ENCODE peak calls at places on chromosomes 7 and 10, in four cellular contexts. S, T, P and L are unnamed samples.

GRCh38 chr7:74334026-74334425 is 44.8 kb downstream of the CLIP2 start:
- DNase-seq in P (no peak), T (no peak), S (no peak), L (no peak)

GRCh38 chr10:21021843-21022594 is 124.9 kb upstream of the NEBL start:
- DNase-seq in P (no peak), T (no peak), S (no peak), L (no peak)

GRCh38 chr7:117673839-117674238 is 194.0 kb downstream of the CFTR start:
- DNase-seq in S (no peak), T (peak), P (no peak), L (no peak)

GRCh38 chr10:23362879-23363787 is 18.5 kb upstream of the C10orf67 start:
- DNase-seq in P (no peak), T (no peak), S (no peak), L (no peak)

GRCh38 chr10:5543628-5544027 is 18.9 kb downstream of the CALML3 start:
- DNase-seq in P (no peak), T (no peak), S (no peak), L (no peak)

GRCh38 chr10:45580781-45581496 is 91.6 kb downstream of the ZFAND4 start:
- DNase-seq in S (no peak), P (no peak), T (no peak), L (no peak)

GRCh38 chr7:89607797-89608196 is 546.5 kb upstream of the STEAP1 start:
- DNase-seq in P (peak), S (no peak), T (no peak), L (no peak)

GRCh38 chr7:135238112-135238744 is 4.6 kb downstream of the STRA8 start:
- DNase-seq in P (no peak), S (no peak), T (no peak), L (no peak)

GRCh38 chr10:693506-693905 is 4.0 kb upstream of the DIP2C start:
- DNase-seq in S (no peak), T (no peak), P (no peak), L (peak)

GRCh38 chr10:52424343-52424742 is 110.3 kb downstream of the DKK1 start:
- DNase-seq in P (no peak), T (no peak), S (no peak), L (no peak)

GRCh38 chr7:8155836-8156235 is 106.1 kb downstream of the ICA1 start:
- DNase-seq in P (no peak), S (no peak), T (no peak), L (no peak)

GRCh38 chr10:28561531-28561930 is 28.6 kb downstream of the WAC start:
- DNase-seq in P (no peak), S (no peak), T (no peak), L (no peak)

GRCh38 chr10:32650246-32650655 is 204.3 kb downstream of the CCDC7 start:
- DNase-seq in T (no peak), S (no peak), P (no peak), L (no peak)

GRCh38 chr7:98329100-98329871 is 47.8 kb downstream of the BRI3 start:
- DNase-seq in S (no peak), T (no peak), P (no peak), L (no peak)

GRCh38 chr10:22681783-22682183 is 32.6 kb downstream of the PIP4K2A start:
- DNase-seq in P (peak), T (no peak), S (no peak), L (peak)

GRCh38 chr7:18163091-18163490 is 135.4 kb upstream of the PRPS1L1 start:
- DNase-seq in P (no peak), S (no peak), T (no peak), L (no peak)

GRCh38 chr7:75758491-75758890 is 13.5 kb downstream of the CCL26 start:
- DNase-seq in S (no peak), T (no peak), P (no peak), L (no peak)

GRCh38 chr7:104005197-104005596 is 15.7 kb upstream of the RELN start:
- DNase-seq in T (no peak), S (no peak), P (no peak), L (no peak)

GRCh38 chr10:34528320-34528719 is 286.8 kb downstream of the PARD3 start:
- DNase-seq in P (no peak), T (no peak), S (no peak), L (peak)

GRCh38 chr7:73606801-73607691 is 17.3 kb downstream of the MLXIPL start:
- DNase-seq in T (no peak), S (peak), P (peak), L (no peak)

GRCh38 chr10:28400176-28400575 is 97.3 kb upstream of the MPP7 start:
- DNase-seq in S (no peak), P (no peak), T (no peak), L (no peak)

GRCh38 chr7:22387583-22387982 is 30.6 kb upstream of the RAPGEF5 start:
- DNase-seq in S (no peak), T (peak), P (no peak), L (no peak)

GRCh38 chr10:349081-349480 is 213.8 kb downstream of the ZMYND11 start:
- DNase-seq in P (no peak), T (no peak), S (no peak), L (no peak)

GRCh38 chr10:50417486-50417905 is 166.2 kb upstream of the ASAH2 start:
- DNase-seq in P (no peak), T (peak), S (no peak), L (no peak)